ENCODE peak calls at places on chromosomes 13 and 19, in six cellular contexts. Z is heart left ventricle, D is HAP-1, T is MCF 10A, N is astrocyte of the spinal cord, H is HFF-Myc. U is an unnamed sample.

GRCh38 chr19:18280247-18281081 is 958 bp downstream of the JUND start:
- DNase-seq in N (peak; percentile 72), D (peak; percentile 8), T (peak; percentile 82), Z (peak; percentile 93), H (no peak), U (peak; percentile 87)

GRCh38 chr13:101415358-101416174 is 742 bp downstream of the NALCN start:
- DNase-seq in H (no peak), N (no peak), T (no peak), Z (peak; percentile 61), D (no peak), U (no peak)

GRCh38 chr19:58229255-58229639 is 533 bp downstream of the ZNF544 start:
- DNase-seq in T (peak; percentile 53), Z (no peak), D (no peak), H (no peak), N (peak; percentile 15), U (no peak)

GRCh38 chr13:80704369-80704768 is 363.4 kb upstream of the SPRY2 start:
- DNase-seq in Z (no peak), T (no peak), N (no peak), H (no peak), D (no peak), U (no peak)

GRCh38 chr19:54462713-54463530 is 656 bp downstream of the LENG9 start:
- DNase-seq in H (no peak), D (no peak), N (peak; percentile 61), Z (peak; percentile 87), T (peak; percentile 75), U (peak; percentile 80)

GRCh38 chr13:110137677-110138008 is 169.3 kb downstream of the COL4A1 start:
- DNase-seq in D (no peak), Z (no peak), H (no peak), N (no peak), T (peak; percentile 80), U (peak; percentile 59)

GRCh38 chr19:6616011-6616410 is 25.1 kb upstream of the CD70 start:
- DNase-seq in D (no peak), Z (no peak), N (peak; percentile 59), T (peak; percentile 77), H (no peak), U (no peak)

GRCh38 chr19:3670796-3671679 is 29.2 kb downstream of the PIP5K1C start:
- DNase-seq in Z (peak; percentile 88), N (peak; percentile 63), D (no peak), H (no peak), T (no peak), U (peak; percentile 67)

GRCh38 chr13:113150545-113151365 is 7.7 kb upstream of the PROZ start:
- DNase-seq in T (no peak), H (no peak), D (no peak), Z (no peak), N (no peak), U (no peak)

GRCh38 chr19:56491399-56491798 is 14.3 kb upstream of the ZNF667 start:
- DNase-seq in H (no peak), T (no peak), N (no peak), D (no peak), Z (no peak), U (no peak)

GRCh38 chr13:80469841-80470378 is 129.0 kb upstream of the SPRY2 start:
- DNase-seq in N (peak; percentile 92), H (no peak), Z (peak; percentile 74), T (peak; percentile 92), D (no peak), U (peak; percentile 31)

GRCh38 chr19:2923510-2923909 is 21.3 kb downstream of the ZNF77 start:
- DNase-seq in Z (no peak), T (peak; percentile 74), D (no peak), H (peak; percentile 70), N (peak; percentile 24), U (no peak)

GRCh38 chr13:50566646-50567045 is 276.8 kb downstream of the DLEU7 start:
- DNase-seq in H (no peak), T (no peak), Z (no peak), D (no peak), N (no peak), U (no peak)

GRCh38 chr13:113361406-113361805 is 2.5 kb downstream of the GRTP1 start:
- DNase-seq in N (no peak), D (no peak), Z (no peak), H (no peak), T (no peak), U (no peak)

GRCh38 chr13:24215732-24216131 is 55.2 kb downstream of the SPATA13 start:
- DNase-seq in N (peak; percentile 63), T (no peak), H (no peak), Z (no peak), D (no peak), U (peak; percentile 59)

GRCh38 chr13:37443538-37443937 is 155.0 kb downstream of the POSTN start:
- DNase-seq in H (peak; percentile 6), N (peak; percentile 61), D (no peak), Z (no peak), T (peak; percentile 49), U (no peak)

GRCh38 chr13:27599845-27600553 is 20.3 kb downstream of the LNX2 start:
- DNase-seq in N (peak; percentile 76), Z (no peak), T (peak; percentile 59), H (no peak), D (no peak), U (no peak)